ENCODE peak calls at places on chromosomes 4 and X, in seven cellular contexts. P is AG09309; N is uterus; S is AG10803; J is lower leg skin; Q is astrocyte; M is CD8-positive, alpha-beta T cell. G is an unnamed sample.

GRCh38 chr4:87345139-87345538 is 22.5 kb upstream of the HSD17B13 start:
- DNase-seq in P (no peak), N (no peak), S (no peak), J (no peak), Q (no peak), M (no peak), G (no peak)

GRCh38 chr4:172232966-172233365 is 419.8 kb downstream of the GALNTL6 start:
- DNase-seq in P (no peak), N (no peak), S (no peak), J (no peak), Q (no peak), M (no peak), G (no peak)

GRCh38 chr4:169225058-169225751 is 45.6 kb downstream of the SH3RF1 start:
- DNase-seq in P (peak), N (no peak), S (peak), J (no peak), Q (peak), M (no peak), G (peak)

GRCh38 chr4:171846232-171846631 is 33.0 kb downstream of the GALNTL6 start:
- DNase-seq in P (no peak), N (no peak), S (peak), J (no peak), Q (peak), M (no peak), G (peak)

GRCh38 chrX:39242187-39242586 is 440.9 kb downstream of the MID1IP1 start:
- DNase-seq in P (no peak), N (no peak), S (no peak), J (no peak), Q (peak), M (no peak), G (no peak)

GRCh38 chr4:20878806-20879205 is 178.5 kb downstream of the PACRGL start:
- DNase-seq in P (no peak), N (no peak), S (no peak), J (no peak), Q (no peak), M (no peak), G (no peak)

GRCh38 chrX:26442340-26442739 is 226.4 kb downstream of the MAGEB5 start:
- DNase-seq in P (no peak), N (no peak), S (peak), J (no peak), Q (no peak), M (no peak), G (no peak)

GRCh38 chr4:10063544-10064300 is 42.4 kb upstream of the SLC2A9 start:
- DNase-seq in P (peak), N (peak), S (peak), J (peak), Q (peak), M (peak), G (peak)

GRCh38 chrX:55143621-55144020 is 54.8 kb downstream of the PAGE2 start:
- DNase-seq in P (no peak), N (no peak), S (no peak), J (no peak), Q (no peak), M (no peak), G (no peak)

GRCh38 chrX:134004038-134004437 is 18.6 kb upstream of the GPC3 start:
- DNase-seq in P (no peak), N (peak), S (peak), J (no peak), Q (peak), M (no peak), G (no peak)

GRCh38 chr4:26719954-26720552 is 136.2 kb downstream of the TBC1D19 start:
- DNase-seq in P (no peak), N (no peak), S (peak), J (no peak), Q (no peak), M (no peak), G (no peak)

GRCh38 chr4:1171306-1172227 is 816 bp downstream of the SPON2 start:
- DNase-seq in P (no peak), N (no peak), S (no peak), J (peak), Q (no peak), M (peak), G (no peak)

GRCh38 chrX:130539721-130540321 is 138.0 kb downstream of the RBMX2 start:
- DNase-seq in P (no peak), N (peak), S (peak), J (peak), Q (peak), M (no peak), G (peak)

GRCh38 chr4:158277558-158277957 is 67.3 kb downstream of the TMEM144 start:
- DNase-seq in P (no peak), N (no peak), S (no peak), J (no peak), Q (no peak), M (no peak), G (no peak)

GRCh38 chr4:87592124-87592523 is 16.2 kb upstream of the DSPP start:
- DNase-seq in P (no peak), N (no peak), S (no peak), J (no peak), Q (no peak), M (no peak), G (no peak)

GRCh38 chr4:3705236-3705987 is 60.8 kb upstream of the ADRA2C start:
- DNase-seq in P (no peak), N (no peak), S (no peak), J (no peak), Q (no peak), M (no peak), G (no peak)

GRCh38 chr4:97073194-97073593 is 1070.1 kb downstream of the STPG2 start:
- DNase-seq in P (no peak), N (no peak), S (no peak), J (no peak), Q (peak), M (no peak), G (no peak)

GRCh38 chr4:128517739-128518510 is 230.3 kb upstream of the PGRMC2 start:
- DNase-seq in P (peak), N (peak), S (peak), J (peak), Q (peak), M (no peak), G (peak)

GRCh38 chrX:120839506-120839905 is 36.2 kb downstream of the CT47B1 start:
- DNase-seq in P (no peak), N (no peak), S (peak), J (no peak), Q (peak), M (no peak), G (no peak)

GRCh38 chr4:139986621-139987510 is 167.1 kb downstream of the MAML3 start:
- DNase-seq in P (no peak), N (no peak), S (peak), J (no peak), Q (peak), M (no peak), G (no peak)

GRCh38 chrX:54786972-54787371 is 11.1 kb downstream of the ITIH6 start:
- DNase-seq in P (no peak), N (no peak), S (no peak), J (no peak), Q (no peak), M (peak), G (no peak)

GRCh38 chr4:8846864-8847263 is 24.8 kb downstream of the HMX1 start:
- DNase-seq in P (no peak), N (no peak), S (no peak), J (peak), Q (no peak), M (no peak), G (no peak)

GRCh38 chr4:137387924-137388323 is 144.4 kb downstream of the PCDH18 start:
- DNase-seq in P (peak), N (no peak), S (peak), J (no peak), Q (peak), M (no peak), G (no peak)

GRCh38 chr4:38193464-38193863 is 233.3 kb downstream of the PTTG2 start:
- DNase-seq in P (no peak), N (no peak), S (no peak), J (no peak), Q (no peak), M (no peak), G (no peak)

GRCh38 chr4:150867148-150867547 is 147.9 kb downstream of the LRBA start:
- DNase-seq in P (peak), N (peak), S (peak), J (no peak), Q (peak), M (no peak), G (peak)

GRCh38 chr4:8427761-8428287 is 12.7 kb downstream of the ACOX3 start:
- DNase-seq in P (no peak), N (no peak), S (peak), J (peak), Q (peak), M (no peak), G (no peak)

GRCh38 chr4:16205298-16206164 is 20.7 kb downstream of the TAPT1 start:
- DNase-seq in P (no peak), N (no peak), S (peak), J (no peak), Q (no peak), M (no peak), G (no peak)

GRCh38 chrX:115952417-115953092 is 218.0 kb upstream of the AGTR2 start:
- DNase-seq in P (no peak), N (no peak), S (no peak), J (no peak), Q (no peak), M (no peak), G (no peak)

GRCh38 chrX:83934220-83934619 is 73.3 kb downstream of the CYLC1 start:
- DNase-seq in P (no peak), N (no peak), S (no peak), J (no peak), Q (no peak), M (no peak), G (no peak)
- TF ChIP-seq CTCF in P (no peak), N (no peak), S (no peak), J (no peak), Q (no peak), M (no peak), G (no peak)

DNA sequence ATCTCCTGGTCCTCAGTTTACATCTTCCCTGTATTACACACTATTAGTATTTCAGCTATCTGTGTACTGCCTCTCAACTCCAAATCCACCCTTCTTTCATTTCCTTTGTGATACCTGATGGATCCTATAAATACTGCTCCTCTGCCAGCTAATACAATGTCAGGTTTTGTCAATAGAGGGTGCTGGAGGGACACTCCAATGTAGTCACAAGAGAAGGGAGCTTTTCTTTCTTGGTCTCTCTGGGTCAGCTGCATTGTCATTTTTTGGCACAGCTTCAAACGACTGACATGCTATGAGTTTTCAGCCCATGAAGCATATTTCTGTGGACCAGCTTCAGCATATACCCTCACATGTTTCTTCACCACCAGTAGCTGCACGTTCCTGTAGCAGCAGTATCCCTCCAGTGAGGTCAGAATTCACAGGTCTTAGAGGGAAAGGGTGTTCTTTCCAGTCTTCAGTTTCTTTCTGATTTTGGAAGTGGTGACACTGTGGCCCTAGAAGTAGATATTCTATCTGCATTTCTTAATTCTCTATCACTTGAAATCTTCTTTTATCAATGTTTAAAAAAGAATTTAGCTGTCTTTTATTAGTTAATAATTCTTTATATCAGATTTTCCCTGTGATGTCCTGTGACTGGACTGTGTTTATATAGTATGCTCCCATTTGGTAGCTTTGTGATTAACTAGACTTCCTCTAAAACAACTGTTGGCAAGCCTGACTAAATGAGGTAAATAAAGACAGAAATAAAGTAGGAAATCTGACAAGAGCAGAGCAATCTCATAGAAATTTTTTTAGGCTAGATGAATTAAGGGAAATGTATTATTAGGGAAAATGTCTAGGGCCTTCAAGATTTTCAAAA is 60.6 kb downstream of the GABRA2 start:
- DNase-seq in P (no peak), N (no peak), S (no peak), J (no peak), Q (no peak), M (no peak), G (no peak)
- TF ChIP-seq CTCF in P (no peak), N (no peak), S (no peak), J (no peak), Q (peak), M (no peak), G (no peak)

DNA sequence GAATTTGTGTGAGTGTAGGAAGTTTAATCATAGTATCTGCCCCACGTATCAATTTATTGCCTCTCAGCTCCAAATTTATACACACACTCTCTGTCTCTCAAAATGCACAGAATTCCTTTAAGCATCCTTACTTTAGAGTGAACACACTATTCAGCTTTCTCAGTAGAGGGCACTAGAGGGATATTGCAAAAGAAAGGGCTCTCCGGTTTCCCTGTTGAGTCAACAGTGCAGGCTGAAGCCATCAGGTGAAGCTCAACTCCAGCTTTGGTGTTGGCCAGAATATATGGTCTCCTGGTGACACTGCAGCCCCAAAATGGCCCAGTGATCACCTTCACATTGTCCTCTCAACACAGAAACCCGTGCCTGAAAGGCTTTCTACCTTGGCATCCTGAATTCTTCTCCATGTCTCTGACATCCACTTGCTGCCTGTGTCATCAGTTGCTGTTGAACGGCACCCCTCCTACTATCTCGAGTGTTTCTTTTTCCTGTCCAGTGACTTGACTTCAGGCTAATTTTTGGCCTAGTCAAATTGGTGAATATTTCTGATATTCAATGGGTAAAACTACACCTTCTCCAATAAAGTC is 670.5 kb downstream of the GABRG1 start:
- DNase-seq in P (no peak), N (no peak), S (peak), J (no peak), Q (peak), M (no peak), G (no peak)
- TF ChIP-seq CTCF in P (no peak), N (no peak), S (peak), J (no peak), Q (peak), M (no peak), G (no peak)

DNA sequence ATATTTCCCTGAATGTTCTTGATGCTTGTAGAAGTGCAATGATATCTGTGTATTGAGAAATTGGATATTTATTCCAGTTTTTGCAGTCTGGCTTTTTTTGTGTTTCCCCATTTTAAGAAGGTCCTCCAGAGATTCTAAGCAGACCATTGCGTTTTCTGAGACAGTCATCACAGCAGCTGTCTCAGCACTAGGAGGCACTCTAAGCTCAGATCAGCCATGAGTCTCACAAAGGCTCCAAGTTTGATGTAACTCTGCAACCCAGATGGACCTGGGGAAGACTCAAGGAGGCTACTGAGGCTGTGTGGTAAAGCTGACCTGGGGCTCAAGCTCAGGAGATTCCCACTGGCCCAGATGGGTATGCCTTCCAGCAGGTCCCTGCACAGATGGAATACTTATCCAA is 89.3 kb upstream of the CYLC1 start:
- DNase-seq in P (no peak), N (no peak), S (no peak), J (no peak), Q (no peak), M (no peak), G (no peak)
- TF ChIP-seq CTCF in P (no peak), N (no peak), S (no peak), J (no peak), Q (no peak), M (no peak), G (no peak)

GRCh38 chrX:51802917-51803688 is 59.9 kb downstream of the GSPT2 start:
- DNase-seq in P (no peak), N (peak), S (peak), J (no peak), Q (peak), M (peak), G (peak)
- TF ChIP-seq CTCF in P (no peak), N (no peak), S (peak), J (no peak), Q (no peak), M (no peak), G (no peak)

G was measured in AG09319.